ENCODE peak calls at places on chromosomes 12 and 14, in four cellular contexts. I, X, Q and Y are unnamed samples.
A peak's percentile ranks its signal among the peaks of the same experiment; 100 is the strongest.

GRCh38 chr12:43551971-43552559 is at the start of gene ADAMTS20:
- DNase-seq in Q (peak; percentile 78), I (peak; percentile 93), X (no peak), Y (no peak)

GRCh38 chr14:23056956-23057756 is at the start of gene CDH24:
- DNase-seq in Q (no peak), I (peak; percentile 90), X (peak; percentile 76), Y (peak; percentile 78)

GRCh38 chr12:132622437-132623071 is 4.0 kb downstream of the P2RX2 start:
- DNase-seq in I (no peak), Q (no peak), X (peak; percentile 47), Y (peak; percentile 21)

GRCh38 chr12:1115471-1116242 is 124.6 kb downstream of the ERC1 start:
- DNase-seq in X (no peak), Q (no peak), I (no peak), Y (no peak)

GRCh38 chr14:32259368-32260013 is 56.4 kb upstream of the RNU6-8 start:
- DNase-seq in I (peak; percentile 58), X (no peak), Q (no peak), Y (peak; percentile 65)

GRCh38 chr14:94769413-94770250 is at the start of gene GSC:
- DNase-seq in I (peak; percentile 90), Q (no peak), X (peak; percentile 82), Y (peak; percentile 21)

GRCh38 chr12:59452259-59452658 is 143.6 kb upstream of the SLC16A7 start:
- DNase-seq in X (no peak), I (no peak), Q (no peak), Y (no peak)

GRCh38 chr14:23559010-23559920 is 3.2 kb downstream of the THTPA start:
- DNase-seq in I (peak; percentile 76), Q (no peak), X (peak; percentile 81), Y (peak; percentile 66)

GRCh38 chr14:80549141-80549540 is 337.8 kb upstream of the DIO2 start:
- DNase-seq in I (no peak), Q (no peak), X (no peak), Y (no peak)

GRCh38 chr14:68250950-68251765 is 431.6 kb downstream of the RAD51B start:
- DNase-seq in I (no peak), Q (no peak), X (no peak), Y (no peak)

GRCh38 chr12:54970741-54971140 is 13.8 kb downstream of the TESPA1 start:
- DNase-seq in Q (no peak), I (no peak), X (no peak), Y (no peak)

GRCh38 chr12:116490481-116490880 is 68.7 kb upstream of the MAP1LC3B2 start:
- DNase-seq in Q (no peak), X (no peak), I (no peak), Y (no peak)

GRCh38 chr12:43112101-43112661 is 439.8 kb downstream of the ADAMTS20 start:
- DNase-seq in X (no peak), I (peak; percentile 15), Q (no peak), Y (no peak)

GRCh38 chr12:89117448-89118034 is 234.8 kb downstream of the DUSP6 start:
- DNase-seq in Q (no peak), X (no peak), I (no peak), Y (peak; percentile 79)

GRCh38 chr12:56644654-56645053 is 1.1 kb downstream of the ATP5F1B start:
- DNase-seq in X (no peak), I (no peak), Q (no peak), Y (no peak)

GRCh38 chr12:49339464-49339861 is 2.5 kb upstream of the C1QL4 start:
- DNase-seq in Q (no peak), X (no peak), I (peak; percentile 30), Y (peak; percentile 63)

GRCh38 chr14:71289536-71289935 is 382.3 kb downstream of the PCNX1 start:
- DNase-seq in X (no peak), I (no peak), Q (no peak), Y (no peak)

GRCh38 chr14:36513012-36513420 is 7.0 kb downstream of the NKX2-1 start:
- DNase-seq in Q (no peak), I (peak; percentile 5), X (no peak), Y (no peak)

GRCh38 chr14:36513451-36514277 is 6.4 kb downstream of the NKX2-1 start:
- DNase-seq in Q (no peak), X (no peak), I (peak; percentile 24), Y (no peak)

GRCh38 chr14:36511981-36512584 is 7.9 kb downstream of the NKX2-1 start:
- DNase-seq in Q (no peak), X (no peak), I (no peak), Y (no peak)

GRCh38 chr14:36510874-36511273 is 9.2 kb downstream of the NKX2-1 start:
- DNase-seq in I (no peak), Q (no peak), X (no peak), Y (no peak)

DNA sequence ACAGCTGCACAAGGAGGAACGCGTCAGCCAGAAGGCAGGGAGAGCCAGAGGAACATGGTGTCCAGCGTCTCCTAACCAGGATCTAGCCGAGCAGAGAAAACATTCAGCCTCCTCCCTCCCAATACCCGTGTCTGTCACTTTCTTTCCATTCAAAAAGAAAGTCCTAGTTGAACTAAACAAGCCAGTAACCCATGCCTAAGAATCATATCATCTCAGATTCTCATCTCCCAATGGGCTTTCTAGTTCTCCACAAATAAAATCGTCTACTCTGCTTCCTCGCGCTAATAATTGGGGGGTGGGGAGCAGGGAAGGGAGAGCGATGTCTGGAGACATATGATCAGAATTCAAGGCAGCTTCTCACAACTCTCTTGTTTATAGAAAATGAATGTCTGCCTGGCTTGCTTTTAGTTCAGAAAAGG is 7.4 kb downstream of the NKX2-1 start:
- DNase-seq in I (peak; percentile 2), X (no peak), Q (no peak), Y (no peak)
- H3K27me3 ChIP-seq in I (peaks cover 94% of the 10 kb centered on the region), X (no peaks in the 10 kb centered on the region), Q (peaks cover 100% of the 10 kb centered on the region), Y (no peaks in the 10 kb centered on the region)

GRCh38 chr14:55272922-55273321 is 1.7 kb downstream of the FBXO34 start:
- DNase-seq in X (no peak), Q (no peak), I (no peak), Y (no peak)
- H3K4me3 ChIP-seq in X (peak overlapping the region; percentile 93), Q (no peak overlapping the region), I (peak overlapping the region; percentile 98), Y (peak overlapping the region; percentile 99)

GRCh38 chr12:12167847-12168246 is 97.1 kb downstream of the BCL2L14 start:
- DNase-seq in X (no peak), I (no peak), Q (no peak), Y (no peak)
- H3K4me1 ChIP-seq in X (peaks cover 18% of the 10 kb centered on the region), I (peaks cover 6% of the 10 kb centered on the region), Q (no peaks in the 10 kb centered on the region), Y (no peaks in the 10 kb centered on the region)

GRCh38 chr14:99747582-99748330 is 45.5 kb upstream of the EML1 start:
- DNase-seq in I (no peak), X (no peak), Q (no peak), Y (no peak)
- H3K27me3 ChIP-seq in I (no peaks in the 10 kb centered on the region), X (no peaks in the 10 kb centered on the region), Q (no peaks in the 10 kb centered on the region), Y (peaks cover 24% of the 10 kb centered on the region)

GRCh38 chr14:93228550-93228949 is 21.5 kb downstream of the UBR7 start:
- DNase-seq in I (no peak), Q (no peak), X (no peak), Y (no peak)
- H3K4me3 ChIP-seq in I (no peak overlapping the region), Q (no peak overlapping the region), X (no peak overlapping the region), Y (no peak overlapping the region)

DNA sequence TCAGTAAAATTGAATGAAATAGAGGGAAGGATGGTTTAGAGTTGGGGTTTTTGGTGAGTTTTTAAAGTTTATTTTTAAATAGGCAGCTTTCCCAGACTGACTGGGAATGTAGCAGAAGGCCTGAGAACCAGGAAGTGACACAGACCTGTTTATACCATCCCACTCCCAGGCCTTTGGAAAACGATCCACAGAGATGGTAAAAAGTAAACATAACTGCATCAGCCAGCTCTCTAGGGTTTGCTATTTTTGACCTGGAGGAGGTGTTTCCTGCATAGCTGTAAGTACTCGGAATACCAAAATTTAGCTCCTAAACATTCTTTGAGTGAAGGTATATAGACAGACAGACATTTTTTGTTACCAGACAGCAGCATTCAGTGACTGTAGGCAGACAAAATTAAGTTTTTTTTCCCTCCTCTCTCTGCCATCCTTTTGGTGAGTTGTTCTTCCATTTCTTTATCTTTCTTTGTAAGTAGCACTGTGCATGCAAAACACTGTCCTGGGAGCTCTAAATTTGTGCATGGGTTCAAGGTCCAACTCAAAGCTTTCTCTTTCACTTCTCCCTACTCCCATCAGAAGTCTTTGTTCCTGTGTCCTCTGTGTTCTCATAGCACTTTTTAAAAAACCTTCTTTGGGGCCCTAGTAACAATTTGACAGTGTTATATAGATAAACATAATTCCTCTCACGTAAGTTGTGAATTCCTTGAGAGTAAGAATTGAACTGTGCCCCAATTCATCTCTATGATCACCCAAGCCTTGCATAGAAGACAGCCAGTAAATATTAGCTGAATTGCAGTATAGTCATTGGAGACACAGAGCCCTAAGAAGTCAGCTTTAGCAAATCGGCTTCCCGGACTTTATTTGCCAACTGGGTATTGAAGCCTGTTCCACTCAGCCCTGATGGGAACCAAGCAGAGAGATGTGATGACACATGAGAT is 37.4 kb downstream of the SUSD6 start:
- DNase-seq in X (no peak), Q (no peak), I (no peak), Y (no peak)
- H3K4me1 ChIP-seq in X (peaks cover 75% of the 10 kb centered on the region), Q (peaks cover 5% of the 10 kb centered on the region), I (peaks cover 13% of the 10 kb centered on the region), Y (peaks cover 5% of the 10 kb centered on the region)

GRCh38 chr12:105329926-105330282 is 587 bp upstream of the C12orf75 start:
- DNase-seq in Q (no peak), I (no peak), X (no peak), Y (no peak)
- H3K27me3 ChIP-seq in Q (peaks cover 7% of the 10 kb centered on the region), I (no peaks in the 10 kb centered on the region), X (no peaks in the 10 kb centered on the region), Y (peaks cover 3% of the 10 kb centered on the region)

GRCh38 chr12:4807116-4807783 is 87.0 kb downstream of the GALNT8 start:
- DNase-seq in Q (no peak), X (no peak), I (no peak), Y (no peak)
- H3K4me3 ChIP-seq in Q (no peak overlapping the region), X (no peak overlapping the region), I (no peak overlapping the region), Y (no peak overlapping the region)

DNA sequence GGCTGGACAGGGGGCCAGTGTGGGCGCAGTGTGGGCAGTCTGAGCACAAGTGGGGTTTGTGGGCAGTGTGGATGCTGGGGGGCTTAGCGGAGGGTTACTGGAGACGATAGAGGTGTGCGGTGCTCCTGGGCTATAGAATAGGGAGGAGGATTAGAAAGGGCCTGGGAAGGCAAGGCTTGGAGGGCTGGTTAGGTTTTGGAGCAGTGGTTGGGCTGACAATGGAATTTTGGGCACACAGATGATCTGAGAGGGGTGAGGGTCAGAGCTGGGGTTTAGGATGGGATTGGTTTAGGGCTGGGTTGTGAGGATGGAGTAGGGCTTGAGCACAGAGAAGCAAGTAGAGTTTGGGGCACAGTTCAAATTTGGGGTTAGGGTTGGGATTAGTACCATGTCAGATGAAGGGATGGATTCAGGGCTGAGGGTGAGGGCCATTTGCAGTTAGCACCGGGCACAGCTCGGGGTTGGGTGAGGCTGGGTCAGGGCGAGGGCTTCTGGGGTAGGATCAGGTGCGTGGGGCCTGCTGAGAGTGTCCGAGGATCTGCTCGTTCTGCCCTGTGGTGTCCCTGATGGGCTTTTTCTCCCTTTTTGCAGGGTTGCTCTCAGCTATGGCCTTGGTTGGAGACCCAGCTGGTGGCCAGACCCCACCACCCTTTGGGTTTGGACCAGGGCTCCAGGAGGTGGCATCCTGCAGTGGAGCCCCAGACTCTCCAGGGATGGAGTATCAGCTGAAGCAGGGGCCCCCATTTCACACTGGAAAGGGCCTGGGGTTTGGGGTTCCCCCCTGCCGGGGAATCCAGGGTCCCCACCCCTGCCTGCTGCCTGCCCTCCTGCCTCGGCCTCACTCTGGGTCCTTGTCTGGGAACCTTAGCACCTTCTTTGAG is 45.6 kb downstream of the KRT80 start:
- DNase-seq in X (no peak), I (no peak), Q (no peak), Y (no peak)
- H3K4me1 ChIP-seq in X (peaks cover 21% of the 10 kb centered on the region), I (peaks cover 36% of the 10 kb centered on the region), Q (peaks cover 48% of the 10 kb centered on the region), Y (peaks cover 33% of the 10 kb centered on the region)

DNA sequence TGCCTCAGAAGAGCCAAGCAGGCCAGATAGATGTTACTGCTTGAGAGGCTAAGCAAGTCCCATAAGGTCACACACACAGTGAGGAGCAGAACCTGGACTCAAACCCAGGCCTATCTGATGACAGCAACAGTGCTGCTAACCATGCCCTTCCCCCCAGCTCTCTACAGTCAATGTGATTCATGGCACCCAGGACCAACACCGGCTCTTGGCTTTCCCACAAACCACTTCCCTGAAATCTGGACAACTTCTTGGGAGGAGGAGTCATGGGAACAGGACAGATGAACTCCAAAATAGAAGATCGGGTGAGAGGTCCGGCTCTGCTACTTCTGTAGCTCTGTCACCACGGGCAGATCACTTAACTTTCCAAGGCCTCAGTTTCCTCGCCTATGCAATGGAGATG is 716 bp upstream of the PTGDR start:
- DNase-seq in I (no peak), X (no peak), Q (no peak), Y (no peak)
- H3K27me3 ChIP-seq in I (peaks cover 35% of the 10 kb centered on the region), X (peaks cover 3% of the 10 kb centered on the region), Q (peaks cover 56% of the 10 kb centered on the region), Y (no peaks in the 10 kb centered on the region)